ENCODE peak calls at places on chromosome 22, in five cellular contexts. E is EH, Q is brain microvascular endothelial cell, B is foreskin fibroblast, P is GM10248. Z is an unnamed sample.

GRCh38 chr22:45831394-45831793 is 145.6 kb downstream of the WNT7B start:
- DNase-seq in E (peak), Q (peak), B (peak), P (no peak), Z (peak)

GRCh38 chr22:47175151-47175760 is 412.8 kb downstream of the TBC1D22A start:
- DNase-seq in E (no peak), Q (no peak), B (no peak), P (no peak), Z (no peak)

GRCh38 chr22:50114221-50114981 is 24.6 kb downstream of the MOV10L1 start:
- DNase-seq in E (peak), Q (peak), B (peak), P (peak), Z (peak)

GRCh38 chr22:41910599-41911291 is 4.1 kb downstream of the SHISA8 start:
- DNase-seq in E (peak), Q (no peak), B (peak), P (no peak), Z (peak)

GRCh38 chr22:38653741-38654140 is 2.5 kb downstream of the FAM227A start:
- DNase-seq in E (no peak), Q (no peak), B (no peak), P (no peak), Z (no peak)

GRCh38 chr22:47801541-47802245 is 1039.2 kb downstream of the TBC1D22A start:
- DNase-seq in E (no peak), Q (no peak), B (no peak), P (no peak), Z (no peak)

GRCh38 chr22:20106849-20107237 is 9.1 kb upstream of the RANBP1 start:
- DNase-seq in E (no peak), Q (no peak), B (no peak), P (no peak), Z (no peak)

GRCh38 chr22:37690901-37691504 is 4.9 kb downstream of the NOL12 start:
- DNase-seq in E (no peak), Q (no peak), B (no peak), P (no peak), Z (no peak)

GRCh38 chr22:25014896-25015755 is 62.6 kb downstream of the KIAA1671 start:
- DNase-seq in E (no peak), Q (no peak), B (no peak), P (no peak), Z (no peak)

GRCh38 chr22:32801436-32802290 is at the start of gene TIMP3:
- DNase-seq in E (peak), Q (peak), B (peak), P (no peak), Z (peak)

GRCh38 chr22:17559188-17559587 is 4.1 kb upstream of the SLC25A18 start:
- DNase-seq in E (no peak), Q (no peak), B (no peak), P (no peak), Z (no peak)

GRCh38 chr22:46609175-46609690 is 11.0 kb upstream of the GRAMD4 start:
- DNase-seq in E (no peak), Q (no peak), B (no peak), P (no peak), Z (no peak)

GRCh38 chr22:32646476-32646875 is 155.0 kb upstream of the TIMP3 start:
- DNase-seq in E (no peak), Q (no peak), B (no peak), P (no peak), Z (no peak)

GRCh38 chr22:19717181-19717580 is 2.9 kb downstream of the SEPTIN5 start:
- DNase-seq in E (no peak), Q (no peak), B (no peak), P (no peak), Z (no peak)

GRCh38 chr22:19457828-19458428 is 10.4 kb upstream of the C22orf39 start:
- DNase-seq in E (no peak), Q (no peak), B (no peak), P (no peak), Z (no peak)

GRCh38 chr22:25829808-25830777 is 88.1 kb downstream of the MYO18B start:
- DNase-seq in E (no peak), Q (no peak), B (no peak), P (no peak), Z (no peak)

GRCh38 chr22:40679964-40680818 is 907 bp downstream of the MCHR1 start:
- DNase-seq in E (peak), Q (peak), B (no peak), P (no peak), Z (no peak)

GRCh38 chr22:35448552-35448922 is 48.6 kb downstream of the MCM5 start:
- DNase-seq in E (no peak), Q (no peak), B (no peak), P (no peak), Z (no peak)

GRCh38 chr22:20299736-20300136 is 20.1 kb downstream of the DGCR6L start:
- DNase-seq in E (no peak), Q (no peak), B (peak), P (no peak), Z (peak)

GRCh38 chr22:46985507-46985882 is 223.0 kb downstream of the TBC1D22A start:
- DNase-seq in E (no peak), Q (peak), B (no peak), P (no peak), Z (no peak)

GRCh38 chr22:41021039-41021654 is 70.0 kb downstream of the RBX1 start:
- DNase-seq in E (peak), Q (no peak), B (no peak), P (no peak), Z (no peak)

GRCh38 chr22:40572976-40573375 is 63.5 kb downstream of the MRTFA start:
- DNase-seq in E (peak), Q (no peak), B (no peak), P (no peak), Z (no peak)

GRCh38 chr22:32754413-32755041 is 47.0 kb upstream of the TIMP3 start:
- DNase-seq in E (peak), Q (peak), B (peak), P (no peak), Z (no peak)

GRCh38 chr22:46681010-46681409 is 57.0 kb downstream of the CERK start:
- DNase-seq in E (no peak), Q (no peak), B (no peak), P (peak), Z (peak)

GRCh38 chr22:35131423-35132050 is 65.6 kb downstream of the ISX start:
- DNase-seq in E (no peak), Q (no peak), B (no peak), P (no peak), Z (no peak)

GRCh38 chr22:33028191-33028700 is 29.9 kb downstream of the SYN3 start:
- DNase-seq in E (no peak), Q (no peak), B (no peak), P (no peak), Z (no peak)

GRCh38 chr22:39519681-39520053 is 695 bp upstream of the ATF4 start:
- DNase-seq in E (peak), Q (no peak), B (peak), P (peak), Z (no peak)

GRCh38 chr22:17201285-17201945 is 17.8 kb downstream of the ADA2 start:
- DNase-seq in E (no peak), Q (no peak), B (no peak), P (no peak), Z (peak)

GRCh38 chr22:44935724-44936123 is 74.1 kb downstream of the PHF21B start:
- DNase-seq in E (no peak), Q (no peak), B (no peak), P (no peak), Z (no peak)

GRCh38 chr22:46008836-46009596 is 32.1 kb upstream of the WNT7B start:
- DNase-seq in E (no peak), Q (no peak), B (no peak), P (no peak), Z (no peak)

GRCh38 chr22:22941831-22942510 is 54.4 kb downstream of the IGLL5 start:
- DNase-seq in E (no peak), Q (no peak), B (no peak), P (no peak), Z (no peak)